ENCODE peak calls at places on chromosomes 4 and X, in eight cellular contexts. One of them, this sample, is unnamed.

GRCh38 chr4:83284161-83285021 is at the start of gene COQ2:
- DNase-seq in ovary: peak; percentile 97
- DNase-seq in suprapubic skin: peak; percentile 98
- DNase-seq in HepG2: peak; percentile 86
- DNase-seq in IMR-90: peak; percentile 92
- DNase-seq in transverse colon: peak; percentile 97
- DNase-seq in NB4: peak; percentile 96
- DNase-seq in esophagus squamous epithelium: peak; percentile 74
- DNase-seq in this sample: peak; percentile 97

GRCh38 chr4:141158219-141158618 is 24.9 kb upstream of the RNF150 start:
- DNase-seq in transverse colon: no peak
- DNase-seq in IMR-90: peak; percentile 55
- DNase-seq in esophagus squamous epithelium: no peak
- DNase-seq in suprapubic skin: no peak
- DNase-seq in ovary: no peak
- DNase-seq in NB4: peak; percentile 36
- DNase-seq in HepG2: peak; percentile 31
- DNase-seq in this sample: peak; percentile 29

GRCh38 chrX:15465347-15465746 is 27.8 kb downstream of the PIR start:
- DNase-seq in ovary: no peak
- DNase-seq in suprapubic skin: no peak
- DNase-seq in HepG2: no peak
- DNase-seq in NB4: no peak
- DNase-seq in transverse colon: no peak
- DNase-seq in esophagus squamous epithelium: no peak
- DNase-seq in IMR-90: peak; percentile 39
- DNase-seq in this sample: no peak

GRCh38 chrX:153573999-153574398 is 24.9 kb downstream of the CCNQ start:
- DNase-seq in transverse colon: no peak
- DNase-seq in HepG2: no peak
- DNase-seq in ovary: no peak
- DNase-seq in esophagus squamous epithelium: no peak
- DNase-seq in suprapubic skin: no peak
- DNase-seq in NB4: peak; percentile 50
- DNase-seq in IMR-90: no peak
- DNase-seq in this sample: no peak

GRCh38 chr4:116925900-116926457 is 159.4 kb downstream of the TRAM1L1 start:
- DNase-seq in HepG2: no peak
- DNase-seq in IMR-90: no peak
- DNase-seq in NB4: no peak
- DNase-seq in suprapubic skin: no peak
- DNase-seq in transverse colon: no peak
- DNase-seq in esophagus squamous epithelium: no peak
- DNase-seq in ovary: peak; percentile 25
- DNase-seq in this sample: peak; percentile 14

GRCh38 chr4:15238720-15239119 is 189.1 kb upstream of the C1QTNF7 start:
- DNase-seq in transverse colon: no peak
- DNase-seq in suprapubic skin: no peak
- DNase-seq in HepG2: peak; percentile 5
- DNase-seq in IMR-90: peak; percentile 63
- DNase-seq in ovary: peak; percentile 47
- DNase-seq in esophagus squamous epithelium: no peak
- DNase-seq in NB4: peak; percentile 69
- DNase-seq in this sample: peak; percentile 1

GRCh38 chrX:81215685-81216084 is 13.8 kb downstream of the SH3BGRL start:
- DNase-seq in IMR-90: no peak
- DNase-seq in suprapubic skin: no peak
- DNase-seq in ovary: no peak
- DNase-seq in esophagus squamous epithelium: no peak
- DNase-seq in transverse colon: no peak
- DNase-seq in HepG2: no peak
- DNase-seq in NB4: no peak
- DNase-seq in this sample: no peak

GRCh38 chrX:107293056-107293455 is 86.6 kb downstream of the DNAAF6 start:
- DNase-seq in NB4: no peak
- DNase-seq in HepG2: no peak
- DNase-seq in ovary: no peak
- DNase-seq in IMR-90: no peak
- DNase-seq in transverse colon: no peak
- DNase-seq in suprapubic skin: no peak
- DNase-seq in esophagus squamous epithelium: no peak
- DNase-seq in this sample: no peak

GRCh38 chr4:134327274-134328122 is 125.9 kb upstream of the PABPC4L start:
- DNase-seq in IMR-90: no peak
- DNase-seq in suprapubic skin: no peak
- DNase-seq in ovary: no peak
- DNase-seq in transverse colon: no peak
- DNase-seq in HepG2: no peak
- DNase-seq in esophagus squamous epithelium: no peak
- DNase-seq in NB4: no peak
- DNase-seq in this sample: no peak

GRCh38 chr4:40685300-40685699 is 55.6 kb upstream of the RBM47 start:
- DNase-seq in suprapubic skin: no peak
- DNase-seq in HepG2: peak; percentile 26
- DNase-seq in esophagus squamous epithelium: no peak
- DNase-seq in IMR-90: peak; percentile 73
- DNase-seq in ovary: no peak
- DNase-seq in transverse colon: no peak
- DNase-seq in NB4: no peak
- DNase-seq in this sample: no peak

GRCh38 chr4:67288964-67289363 is 256.3 kb downstream of the CENPC start:
- DNase-seq in esophagus squamous epithelium: no peak
- DNase-seq in HepG2: peak; percentile 14
- DNase-seq in suprapubic skin: no peak
- DNase-seq in transverse colon: no peak
- DNase-seq in NB4: peak; percentile 68
- DNase-seq in IMR-90: no peak
- DNase-seq in ovary: no peak
- DNase-seq in this sample: peak; percentile 58

GRCh38 chr4:161828061-161828460 is 335.7 kb downstream of the FSTL5 start:
- DNase-seq in transverse colon: no peak
- DNase-seq in suprapubic skin: no peak
- DNase-seq in ovary: no peak
- DNase-seq in HepG2: no peak
- DNase-seq in NB4: no peak
- DNase-seq in IMR-90: no peak
- DNase-seq in esophagus squamous epithelium: no peak
- DNase-seq in this sample: no peak

GRCh38 chr4:1983846-1984405 is 24.8 kb downstream of the NELFA start:
- DNase-seq in transverse colon: no peak
- DNase-seq in suprapubic skin: no peak
- DNase-seq in HepG2: no peak
- DNase-seq in ovary: peak; percentile 65
- DNase-seq in IMR-90: no peak
- DNase-seq in NB4: no peak
- DNase-seq in esophagus squamous epithelium: no peak
- DNase-seq in this sample: peak; percentile 36

GRCh38 chr4:1981251-1982055 is 27.3 kb downstream of the NELFA start:
- DNase-seq in transverse colon: peak; percentile 55
- DNase-seq in IMR-90: peak; percentile 11
- DNase-seq in suprapubic skin: no peak
- DNase-seq in ovary: no peak
- DNase-seq in NB4: peak; percentile 63
- DNase-seq in esophagus squamous epithelium: no peak
- DNase-seq in HepG2: no peak
- DNase-seq in this sample: peak; percentile 31

GRCh38 chr4:1984406-1985191 is 24.2 kb downstream of the NELFA start:
- DNase-seq in transverse colon: no peak
- DNase-seq in suprapubic skin: no peak
- DNase-seq in IMR-90: no peak
- DNase-seq in esophagus squamous epithelium: no peak
- DNase-seq in HepG2: no peak
- DNase-seq in ovary: no peak
- DNase-seq in NB4: no peak
- DNase-seq in this sample: no peak

GRCh38 chr4:1982124-1983052 is 26.4 kb downstream of the NELFA start:
- DNase-seq in HepG2: no peak
- DNase-seq in IMR-90: no peak
- DNase-seq in esophagus squamous epithelium: no peak
- DNase-seq in NB4: no peak
- DNase-seq in transverse colon: peak; percentile 54
- DNase-seq in suprapubic skin: no peak
- DNase-seq in ovary: no peak
- DNase-seq in this sample: no peak

GRCh38 chr4:1983053-1983845 is 25.5 kb downstream of the NELFA start:
- DNase-seq in IMR-90: no peak
- DNase-seq in ovary: no peak
- DNase-seq in NB4: no peak
- DNase-seq in transverse colon: no peak
- DNase-seq in HepG2: no peak
- DNase-seq in suprapubic skin: no peak
- DNase-seq in esophagus squamous epithelium: no peak
- DNase-seq in this sample: no peak
- TF ChIP-seq POLR2A in IMR-90: no peak
- TF ChIP-seq POLR2A in ovary: no peak
- TF ChIP-seq POLR2A in NB4: no peak
- TF ChIP-seq POLR2A in transverse colon: no peak
- TF ChIP-seq POLR2A in HepG2: no peak
- TF ChIP-seq POLR2A in suprapubic skin: no peak
- TF ChIP-seq POLR2A in esophagus squamous epithelium: no peak
- TF ChIP-seq POLR2A in this sample: no peak

DNA sequence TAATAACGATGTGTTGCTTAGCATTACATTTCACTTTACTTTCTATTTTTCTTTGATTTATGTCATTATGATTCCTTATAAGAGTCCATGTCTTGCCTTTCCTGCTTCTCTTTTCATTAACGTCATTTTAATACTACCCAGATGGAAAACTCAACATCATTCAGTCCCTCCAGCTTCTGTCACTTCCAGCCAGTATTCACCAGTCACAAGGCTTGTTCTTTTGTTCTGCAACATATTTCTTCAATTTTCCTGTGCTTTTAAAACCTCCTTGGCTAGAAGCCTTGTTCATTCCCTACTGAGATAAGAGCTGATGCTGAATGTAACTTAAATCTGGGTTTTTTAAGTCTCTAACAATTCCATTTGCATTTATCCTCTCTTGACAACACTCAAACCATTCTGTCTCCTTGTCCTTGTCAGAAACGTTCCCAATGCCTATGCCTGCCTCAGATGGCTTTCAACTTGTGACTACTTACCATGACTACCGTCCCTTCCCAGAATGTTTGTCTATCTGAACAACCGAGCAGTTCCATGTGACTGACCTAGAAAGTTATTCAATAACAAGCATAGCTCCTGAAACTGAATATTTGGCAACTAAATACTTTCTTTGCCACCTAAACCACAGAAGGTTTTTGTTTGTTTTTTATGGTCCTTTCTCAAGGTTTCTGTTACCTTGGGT is 682.9 kb upstream of the GALNTL6 start:
- DNase-seq in esophagus squamous epithelium: no peak
- DNase-seq in NB4: no peak
- DNase-seq in IMR-90: no peak
- DNase-seq in HepG2: peak; percentile 1
- DNase-seq in transverse colon: no peak
- DNase-seq in ovary: no peak
- DNase-seq in suprapubic skin: no peak
- DNase-seq in this sample: no peak
- TF ChIP-seq POLR2A in esophagus squamous epithelium: no peak
- TF ChIP-seq POLR2A in NB4: no peak
- TF ChIP-seq POLR2A in IMR-90: no peak
- TF ChIP-seq POLR2A in HepG2: no peak
- TF ChIP-seq POLR2A in transverse colon: no peak
- TF ChIP-seq POLR2A in ovary: no peak
- TF ChIP-seq POLR2A in suprapubic skin: no peak
- TF ChIP-seq POLR2A in this sample: no peak

GRCh38 chr4:687048-687974 is 1.6 kb downstream of the SLC49A3 start:
- DNase-seq in suprapubic skin: peak; percentile 96
- DNase-seq in IMR-90: peak; percentile 77
- DNase-seq in transverse colon: peak; percentile 91
- DNase-seq in ovary: no peak
- DNase-seq in esophagus squamous epithelium: no peak
- DNase-seq in HepG2: peak; percentile 90
- DNase-seq in NB4: peak; percentile 96
- DNase-seq in this sample: peak; percentile 59
- TF ChIP-seq POLR2A in suprapubic skin: no peak
- TF ChIP-seq POLR2A in IMR-90: no peak
- TF ChIP-seq POLR2A in transverse colon: no peak
- TF ChIP-seq POLR2A in ovary: no peak
- TF ChIP-seq POLR2A in esophagus squamous epithelium: peak; percentile 63
- TF ChIP-seq POLR2A in HepG2: no peak
- TF ChIP-seq POLR2A in NB4: peak; percentile 69
- TF ChIP-seq POLR2A in this sample: no peak

DNA sequence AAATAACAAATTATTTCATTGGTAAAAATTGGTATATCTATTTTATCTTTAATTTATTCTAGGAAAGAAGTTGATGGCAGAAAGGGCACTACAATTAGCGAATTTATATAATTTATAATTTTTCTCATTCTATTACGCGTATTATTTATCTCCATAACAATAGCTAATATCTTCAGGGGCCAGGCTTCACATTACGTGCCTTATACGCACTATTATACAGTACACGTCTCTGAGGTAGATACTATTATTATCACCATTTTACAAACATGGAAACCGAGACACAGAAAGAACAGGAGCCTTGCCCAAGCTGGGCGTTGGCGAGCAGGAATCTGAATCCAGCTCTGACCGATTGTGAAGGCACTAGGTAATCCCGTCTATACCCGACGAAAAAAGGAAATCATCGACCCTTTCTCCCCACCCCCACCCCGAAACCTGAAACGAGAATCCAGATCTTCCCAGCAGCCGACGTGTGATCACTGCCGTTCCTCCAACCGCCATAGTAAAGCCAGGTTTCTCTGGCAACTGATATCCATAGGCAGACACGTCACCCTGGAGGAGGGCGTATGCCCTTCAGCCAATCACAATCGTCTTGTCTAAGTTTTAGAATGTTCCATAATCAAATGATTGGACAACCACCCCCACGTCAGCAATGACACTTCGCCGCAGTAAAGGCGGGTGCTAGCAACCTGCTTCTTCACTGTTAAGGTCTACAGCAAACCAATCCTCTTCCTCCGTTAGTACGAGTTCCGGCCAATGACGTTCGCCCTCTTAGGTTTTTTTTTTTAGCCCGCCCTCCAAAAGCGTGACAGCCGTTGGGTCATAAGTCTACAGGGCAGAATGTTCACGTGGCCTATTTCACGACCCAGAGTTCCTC is at the start of gene MORF4L2:
- DNase-seq in suprapubic skin: peak; percentile 95
- DNase-seq in NB4: peak; percentile 96
- DNase-seq in HepG2: peak; percentile 96
- DNase-seq in ovary: peak; percentile 87
- DNase-seq in transverse colon: peak; percentile 93
- DNase-seq in esophagus squamous epithelium: peak; percentile 60
- DNase-seq in IMR-90: peak; percentile 99
- DNase-seq in this sample: peak; percentile 98
- TF ChIP-seq POLR2A in suprapubic skin: peak; percentile 67
- TF ChIP-seq POLR2A in NB4: peak; percentile 81
- TF ChIP-seq POLR2A in HepG2: peak; percentile 92
- TF ChIP-seq POLR2A in ovary: peak; percentile 89
- TF ChIP-seq POLR2A in transverse colon: peak; percentile 91
- TF ChIP-seq POLR2A in esophagus squamous epithelium: peak; percentile 81
- TF ChIP-seq POLR2A in IMR-90: peak; percentile 98
- TF ChIP-seq POLR2A in this sample: peak; percentile 97